ENCODE peak calls at places on chromosomes 6 and 20, in nine cellular contexts. G is thyroid gland; C is Caco-2; E is GM23338; N is neural progenitor cell; B is naive thymus-derived CD4-positive, alpha-beta T cell; T is psoas muscle; A is GM23248; O is GM06990. I is an unnamed sample. For H3K36me3 and H3K27me3, the result is how much of the 10 kb centered on the place peaks cover.

GRCh38 chr6:45115696-45116095 is 212.4 kb upstream of the RUNX2 start:
- DNase-seq in G (no peak), C (no peak), E (no peak), N (no peak), B (no peak), T (no peak), A (peak), O (no peak), I (no peak)

GRCh38 chr20:32490942-32491763 is 94.0 kb downstream of the NOL4L start:
- DNase-seq in G (no peak), C (no peak), E (no peak), N (no peak), B (no peak), T (no peak), A (no peak), O (no peak), I (no peak)

GRCh38 chr6:20217476-20217855 is 5.2 kb upstream of the MBOAT1 start:
- DNase-seq in G (peak), C (no peak), E (no peak), N (no peak), B (no peak), T (no peak), A (no peak), O (no peak), I (no peak)

GRCh38 chr20:18156045-18156444 is 18.4 kb downstream of the KAT14 start:
- DNase-seq in G (no peak), C (no peak), E (no peak), N (no peak), B (no peak), T (no peak), A (no peak), O (no peak), I (no peak)

GRCh38 chr6:10210052-10210451 is 204.8 kb downstream of the TFAP2A start:
- DNase-seq in G (no peak), C (no peak), E (no peak), N (no peak), B (no peak), T (no peak), A (peak), O (no peak), I (peak)

GRCh38 chr20:35006009-35006408 is 50.3 kb downstream of the MYH7B start:
- DNase-seq in G (no peak), C (no peak), E (no peak), N (no peak), B (no peak), T (peak), A (no peak), O (no peak), I (no peak)

GRCh38 chr6:105424177-105424783 is 21.4 kb upstream of the PREP start:
- DNase-seq in G (peak), C (peak), E (peak), N (peak), B (peak), T (peak), A (peak), O (no peak), I (no peak)

GRCh38 chr20:19552144-19552895 is 205.7 kb upstream of the RIN2 start:
- DNase-seq in G (peak), C (peak), E (peak), N (peak), B (no peak), T (no peak), A (no peak), O (no peak), I (no peak)

GRCh38 chr6:27472182-27472616 is 706 bp downstream of the ZNF184 start:
- DNase-seq in G (peak), C (peak), E (peak), N (peak), B (no peak), T (peak), A (peak), O (no peak), I (no peak)
- H3K36me3 ChIP-seq in G (under half), C (under half), E (under half), N (under half), B (under half), T (under half), A (under half), O (under half), I (under half)

GRCh38 chr20:61701401-61701800 is 364.3 kb downstream of the TAF4 start:
- DNase-seq in G (no peak), C (no peak), E (no peak), N (no peak), B (no peak), T (no peak), A (no peak), O (no peak), I (no peak)
- H3K27me3 ChIP-seq in G (under half), C (under half), E (under half), N (under half), B (under half), T (under half), A (under half), O (under half), I (under half)

GRCh38 chr6:157184202-157185015 is 138.9 kb downstream of the TMEM242 start:
- DNase-seq in G (peak), C (peak), E (peak), N (peak), B (peak), T (peak), A (peak), O (no peak), I (no peak)
- H3K36me3 ChIP-seq in G (under half), C (under half), E (under half), N (under half), B (under half), T (under half), A (under half), O (under half), I (under half)

DNA sequence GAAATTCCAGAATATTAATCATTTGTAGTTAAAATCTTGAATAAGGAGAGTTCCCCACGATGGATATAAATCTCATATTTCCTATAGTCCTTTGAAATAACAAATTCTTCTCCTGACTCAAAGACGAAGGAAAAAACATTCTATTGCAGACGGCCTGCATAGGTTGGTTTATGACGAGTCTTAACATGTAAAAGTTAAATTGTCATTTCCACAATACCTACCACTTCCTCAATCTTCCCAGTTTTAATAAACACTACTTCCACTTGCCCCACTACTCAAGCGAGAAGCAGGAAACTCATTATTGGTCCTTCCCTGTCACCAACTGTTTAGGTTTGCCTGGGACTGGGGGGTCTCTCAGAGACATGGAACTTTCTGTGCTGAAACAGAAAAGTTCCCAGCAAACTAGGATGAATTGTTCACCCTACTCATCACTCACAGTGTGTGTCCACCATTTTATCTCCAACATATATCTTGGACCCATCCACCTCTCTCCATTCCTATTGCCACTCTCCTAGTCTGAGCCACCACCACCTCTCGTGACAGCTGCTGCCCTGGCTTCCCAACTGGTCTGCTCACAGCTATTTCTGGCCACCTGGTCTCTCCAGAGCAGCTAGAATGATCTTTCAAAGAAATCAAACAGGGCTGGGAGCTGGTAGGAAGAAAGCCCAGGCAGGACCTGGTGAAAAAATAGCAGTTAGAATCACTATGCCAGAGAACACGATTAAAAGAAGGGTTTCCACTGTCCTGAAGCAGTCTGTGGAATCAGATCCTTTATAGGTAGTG is 15.1 kb upstream of the ZSCAN9 start:
- DNase-seq in G (no peak), C (no peak), E (no peak), N (no peak), B (no peak), T (no peak), A (no peak), O (no peak), I (no peak)
- H3K27me3 ChIP-seq in G (under half), C (under half), E (half or more), N (half or more), B (half or more), T (half or more), A (half or more), O (under half), I (under half)

GRCh38 chr20:23365390-23366165 is 3.6 kb downstream of the GZF1 start:
- DNase-seq in G (no peak), C (no peak), E (peak), N (no peak), B (no peak), T (no peak), A (no peak), O (no peak), I (no peak)
- H3K36me3 ChIP-seq in G (under half), C (under half), E (under half), N (under half), B (under half), T (under half), A (under half), O (under half), I (under half)